ENCODE peak calls at places on chromosomes 3 and 15, in ten cellular contexts. A is body of pancreas, V is GM06990, L is fibroblast of mammary gland, G is spleen, R is BE2C, K is breast epithelium, T is A549, H is GM10248, B is bronchial epithelial cell. Z is an unnamed sample.

GRCh38 chr3:47871389-47871788 is 68.5 kb downstream of the DHX30 start:
- DNase-seq in L (no peak), G (no peak), K (no peak), R (no peak), H (no peak), B (no peak), V (no peak), T (no peak), A (no peak), Z (no peak)

GRCh38 chr3:46423588-46423987 is 16.5 kb downstream of the CCRL2 start:
- DNase-seq in K (no peak), A (peak; percentile 21), B (peak; percentile 87), G (no peak), L (peak; percentile 13), H (no peak), V (no peak), R (no peak), T (no peak), Z (no peak)

GRCh38 chr3:190205739-190206138 is 85.0 kb upstream of the P3H2 start:
- DNase-seq in V (peak; percentile 76), A (no peak), R (no peak), K (no peak), T (peak; percentile 25), B (peak; percentile 96), G (no peak), L (peak; percentile 86), H (peak; percentile 46), Z (no peak)

GRCh38 chr15:48936666-48937065 is 27.1 kb downstream of the SHC4 start:
- DNase-seq in R (no peak), V (no peak), T (no peak), A (no peak), G (no peak), L (peak; percentile 58), H (no peak), B (no peak), K (no peak), Z (no peak)

GRCh38 chr3:197269024-197269423 is 29.4 kb downstream of the DLG1 start:
- DNase-seq in T (no peak), A (no peak), V (no peak), G (no peak), K (no peak), R (no peak), L (no peak), B (no peak), H (no peak), Z (no peak)

GRCh38 chr3:185400340-185400667 is 37.4 kb downstream of the MAP3K13 start:
- DNase-seq in K (no peak), G (no peak), B (peak; percentile 85), T (no peak), R (no peak), H (no peak), A (no peak), V (no peak), L (peak; percentile 79), Z (no peak)

GRCh38 chr15:44250566-44250965 is 38.0 kb upstream of the GOLM2 start:
- DNase-seq in A (no peak), H (no peak), K (no peak), V (no peak), L (no peak), T (no peak), B (no peak), R (no peak), G (no peak), Z (no peak)

GRCh38 chr3:31879365-31879764 is 101.7 kb downstream of the OSBPL10 start:
- DNase-seq in G (no peak), H (no peak), T (no peak), A (no peak), R (no peak), B (no peak), L (no peak), K (no peak), V (no peak), Z (no peak)

GRCh38 chr15:42449770-42450433 is 41.0 kb downstream of the ZNF106 start:
- DNase-seq in V (no peak), R (no peak), L (no peak), A (no peak), K (no peak), B (no peak), G (no peak), H (no peak), T (no peak), Z (no peak)

GRCh38 chr15:40441012-40441735 is 421 bp downstream of the BAHD1 start:
- DNase-seq in H (no peak), T (peak; percentile 48), G (peak; percentile 89), R (no peak), K (no peak), L (no peak), V (peak; percentile 49), A (no peak), B (no peak), Z (no peak)

GRCh38 chr15:26996250-26996649 is 25.3 kb downstream of the GABRG3 start:
- DNase-seq in K (no peak), L (no peak), A (no peak), B (no peak), H (no peak), R (no peak), V (no peak), G (no peak), T (no peak), Z (no peak)

GRCh38 chr3:177611781-177612389 is 414.6 kb upstream of the TBL1XR1 start:
- DNase-seq in G (no peak), R (no peak), T (no peak), V (no peak), H (no peak), K (no peak), B (no peak), L (no peak), A (no peak), Z (no peak)

GRCh38 chr3:55090746-55091145 is 162.9 kb upstream of the LRTM1 start:
- DNase-seq in V (no peak), T (no peak), L (no peak), K (no peak), A (no peak), R (no peak), B (no peak), H (no peak), G (no peak), Z (no peak)

GRCh38 chr3:154926721-154927120 is 153.4 kb upstream of the MME start:
- DNase-seq in K (no peak), A (no peak), T (no peak), V (no peak), B (no peak), H (no peak), G (no peak), L (no peak), R (no peak), Z (no peak)

GRCh38 chr3:53043738-53044137 is 2.1 kb downstream of the SFMBT1 start:
- DNase-seq in V (no peak), L (no peak), K (no peak), H (no peak), A (no peak), R (no peak), T (no peak), G (no peak), B (no peak), Z (no peak)

GRCh38 chr3:53045107-53045783 is 628 bp downstream of the SFMBT1 start:
- DNase-seq in B (no peak), T (peak; percentile 39), L (peak; percentile 38), V (peak; percentile 81), K (no peak), H (peak; percentile 81), A (peak; percentile 77), R (peak; percentile 47), G (peak; percentile 92), Z (no peak)

GRCh38 chr3:53044371-53045106 is 1.3 kb downstream of the SFMBT1 start:
- DNase-seq in R (no peak), V (peak; percentile 68), K (no peak), T (peak; percentile 36), B (peak; percentile 27), H (peak; percentile 22), L (peak; percentile 45), G (no peak), A (no peak), Z (no peak)

GRCh38 chr3:53045784-53046170 is at the start of gene SFMBT1:
- DNase-seq in G (peak; percentile 91), R (peak; percentile 61), A (peak; percentile 82), L (peak; percentile 49), H (peak; percentile 90), T (peak; percentile 72), V (peak; percentile 89), K (no peak), B (peak; percentile 18), Z (no peak)

GRCh38 chr3:53046171-53047170 is 598 bp upstream of the SFMBT1 start:
- DNase-seq in L (peak; percentile 21), V (peak; percentile 80), R (peak; percentile 24), H (peak; percentile 67), T (peak; percentile 61), B (no peak), A (peak; percentile 68), K (peak; percentile 61), G (peak; percentile 93), Z (no peak)
- TF ChIP-seq CTCF in L (no peak), V (peak; percentile 61), R (no peak), H (peak; percentile 62), T (peak; percentile 52), B (peak; percentile 50), A (peak; percentile 57), K (no peak), G (peak; percentile 58), Z (no peak)

GRCh38 chr15:74384566-74385441 is 17.4 kb upstream of the CYP11A1 start:
- DNase-seq in R (no peak), K (no peak), V (peak; percentile 86), A (no peak), B (peak; percentile 98), G (peak; percentile 94), H (peak; percentile 85), T (no peak), L (peak; percentile 55), Z (no peak)
- TF ChIP-seq CTCF in R (no peak), K (no peak), V (no peak), A (no peak), B (no peak), G (no peak), H (no peak), T (no peak), L (no peak), Z (no peak)

DNA sequence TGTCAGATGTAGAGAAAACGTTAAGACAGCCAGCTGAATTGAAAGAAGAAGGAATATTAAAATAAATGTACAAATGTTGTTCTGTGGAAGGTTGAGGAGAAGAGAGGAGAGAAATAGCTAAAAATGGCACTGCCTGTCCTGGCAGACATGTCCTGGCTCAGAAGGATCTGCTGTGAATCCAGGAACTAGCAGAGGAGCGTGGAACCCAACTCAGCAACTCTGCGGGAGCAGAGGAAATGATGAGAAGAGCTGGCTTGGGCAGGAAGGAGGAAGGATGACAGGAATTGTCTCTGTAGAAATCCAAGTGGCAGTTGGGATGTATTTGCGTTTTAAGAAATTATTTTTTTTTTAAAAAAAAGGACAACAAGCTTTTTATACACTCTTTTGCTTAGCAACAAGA is 16.2 kb downstream of the NANOGP8 start:
- DNase-seq in L (no peak), V (no peak), R (no peak), H (no peak), G (no peak), A (no peak), K (no peak), T (no peak), B (no peak), Z (no peak)
- TF ChIP-seq CTCF in L (no peak), V (no peak), R (no peak), H (no peak), G (no peak), A (no peak), K (no peak), T (no peak), B (no peak), Z (no peak)

DNA sequence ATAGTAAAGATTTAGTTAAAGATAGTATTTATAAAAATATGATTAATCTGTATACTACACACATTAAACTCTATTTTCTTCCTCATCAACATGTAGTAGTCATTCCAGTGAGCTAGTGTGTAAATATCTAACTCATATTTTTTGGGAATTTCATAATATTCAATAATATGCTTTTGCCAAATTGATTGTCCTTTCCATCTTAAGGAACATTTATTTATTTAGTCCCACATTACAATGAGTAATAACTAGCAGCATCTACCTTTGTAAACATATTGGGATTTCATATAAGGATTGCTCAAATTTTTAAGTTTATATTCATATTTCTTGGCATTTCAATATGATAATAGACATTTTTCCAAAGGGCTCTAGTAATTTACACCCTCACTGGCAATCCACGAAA is 53.9 kb upstream of the GOLGA8B start:
- DNase-seq in V (no peak), L (no peak), B (no peak), G (no peak), H (no peak), R (no peak), A (no peak), K (no peak), T (no peak), Z (no peak)
- TF ChIP-seq CTCF in V (no peak), L (no peak), B (no peak), G (no peak), H (no peak), R (no peak), A (no peak), K (no peak), T (no peak), Z (no peak)

Z was measured in omental fat pad.